ENCODE peak calls at places on chromosomes 7 and 10, in six cellular contexts. I, Y, K, Q, D and S are unnamed samples.

GRCh38 chr7:98903246-98903645 is 24.9 kb downstream of the TRRAP start:
- DNase-seq in Q (no peak), I (no peak), K (no peak), Y (no peak), D (no peak), S (no peak)

GRCh38 chr7:44348300-44348699 is 22.9 kb upstream of the CAMK2B start:
- DNase-seq in D (no peak), I (no peak), Y (no peak), Q (peak; percentile 47), K (peak; percentile 51), S (no peak)

GRCh38 chr7:34309116-34309515 is 348.9 kb upstream of the NPSR1 start:
- DNase-seq in Q (no peak), I (no peak), Y (no peak), D (no peak), K (no peak), S (no peak)

GRCh38 chr10:91590904-91591791 is 41.7 kb downstream of the PPP1R3C start:
- DNase-seq in K (peak; percentile 78), I (peak; percentile 46), Y (no peak), D (no peak), Q (peak; percentile 91), S (no peak)

GRCh38 chr7:100407285-100408180 is 21.0 kb downstream of the ZCWPW1 start:
- DNase-seq in I (no peak), Y (no peak), D (no peak), K (peak; percentile 84), Q (peak; percentile 72), S (no peak)

GRCh38 chr7:155391414-155391813 is 66.5 kb upstream of the EN2 start:
- DNase-seq in K (no peak), I (no peak), D (no peak), Q (no peak), Y (no peak), S (no peak)

GRCh38 chr10:89301231-89301630 is 615 bp upstream of the IFIT2 start:
- DNase-seq in I (no peak), K (peak; percentile 66), D (no peak), Y (no peak), Q (peak; percentile 13), S (no peak)

GRCh38 chr7:2876031-2876862 is 32.1 kb upstream of the GNA12 start:
- DNase-seq in I (peak; percentile 37), K (peak; percentile 38), Q (peak; percentile 26), Y (no peak), D (no peak), S (no peak)

GRCh38 chr7:137994091-137994688 is 7.7 kb downstream of the CREB3L2 start:
- DNase-seq in Q (no peak), I (no peak), K (peak; percentile 50), Y (no peak), D (no peak), S (no peak)

GRCh38 chr7:13988011-13988410 is 1.5 kb downstream of the ETV1 start:
- DNase-seq in K (peak; percentile 81), Q (no peak), I (no peak), D (no peak), Y (no peak), S (no peak)

GRCh38 chr7:106679153-106679931 is 18.4 kb upstream of the CCDC71L start:
- DNase-seq in Q (peak; percentile 53), D (no peak), K (peak; percentile 81), Y (no peak), I (no peak), S (no peak)

GRCh38 chr10:11610855-11611247 is 599 bp downstream of the USP6NL start:
- DNase-seq in D (no peak), Y (peak; percentile 68), K (peak; percentile 63), Q (peak; percentile 40), I (peak; percentile 72), S (no peak)

GRCh38 chr10:95655571-95656290 is 780 bp downstream of the ALDH18A1 start:
- DNase-seq in Q (peak; percentile 26), I (no peak), D (no peak), K (peak; percentile 35), Y (no peak), S (no peak)

GRCh38 chr7:22066484-22066883 is 120.8 kb upstream of the CDCA7L start:
- DNase-seq in D (no peak), I (no peak), K (no peak), Y (no peak), Q (no peak), S (no peak)

GRCh38 chr7:30224511-30225031 is 59.8 kb upstream of the ZNRF2 start:
- DNase-seq in I (no peak), K (peak; percentile 86), Y (no peak), Q (no peak), D (no peak), S (no peak)

GRCh38 chr7:21942955-21943354 is 2.7 kb downstream of the CDCA7L start:
- DNase-seq in Y (no peak), D (no peak), I (no peak), Q (no peak), K (no peak), S (no peak)

GRCh38 chr7:95723583-95724180 is 48.7 kb upstream of the DYNC1I1 start:
- DNase-seq in I (no peak), K (peak; percentile 63), Q (peak; percentile 65), D (no peak), Y (no peak), S (no peak)

GRCh38 chr10:125955766-125956165 is 59.4 kb downstream of the FANK1 start:
- DNase-seq in I (no peak), Q (no peak), Y (no peak), K (no peak), D (no peak), S (no peak)

GRCh38 chr7:91772100-91772794 is 108.3 kb downstream of the MTERF1 start:
- DNase-seq in K (peak; percentile 51), D (no peak), I (peak; percentile 25), Y (no peak), Q (no peak), S (no peak)

GRCh38 chr7:44647981-44648714 is 41.7 kb downstream of the OGDH start:
- DNase-seq in D (no peak), K (no peak), Q (no peak), I (no peak), Y (no peak), S (no peak)

GRCh38 chr10:73998623-73999622 is 1.0 kb downstream of the VCL start:
- DNase-seq in D (no peak), K (peak; percentile 75), I (peak; percentile 80), Q (peak; percentile 74), Y (peak; percentile 73), S (peak; percentile 57)

GRCh38 chr7:100048680-100049079 is 894 bp upstream of the ZSCAN21 start:
- DNase-seq in D (no peak), I (no peak), Q (no peak), K (no peak), Y (no peak), S (no peak)

GRCh38 chr7:113268757-113269156 is 150.4 kb upstream of the SMIM30 start:
- DNase-seq in Y (no peak), I (no peak), Q (no peak), D (no peak), K (peak; percentile 24), S (no peak)

GRCh38 chr7:30559566-30559965 is 35.1 kb upstream of the GARS1 start:
- DNase-seq in K (peak; percentile 25), I (no peak), Q (no peak), D (no peak), Y (no peak), S (no peak)

GRCh38 chr7:39621784-39622411 is 1.5 kb upstream of the RALA start:
- DNase-seq in K (no peak), I (no peak), D (no peak), Y (no peak), Q (no peak), S (no peak)
- TF ChIP-seq CTCF in K (no peak), I (no peak), D (no peak), Y (no peak), Q (no peak), S (no peak)

GRCh38 chr7:141551773-141552162 is 558 bp downstream of the AGK start:
- DNase-seq in Q (no peak), Y (no peak), I (no peak), D (no peak), K (peak; percentile 10), S (no peak)

GRCh38 chr7:141550694-141551079 is 523 bp upstream of the AGK start:
- DNase-seq in Y (peak; percentile 47), D (no peak), I (peak; percentile 30), Q (peak; percentile 7), K (no peak), S (no peak)

GRCh38 chr7:141551080-141551772 is at the start of gene AGK:
- DNase-seq in I (peak; percentile 83), D (no peak), Y (peak; percentile 86), Q (peak; percentile 81), K (peak; percentile 86), S (no peak)

GRCh38 chr7:141544831-141545230 is 6.4 kb upstream of the AGK start:
- DNase-seq in I (no peak), K (no peak), Q (no peak), D (no peak), Y (no peak), S (no peak)

GRCh38 chr7:141549582-141549981 is 1.6 kb upstream of the AGK start:
- DNase-seq in D (no peak), K (no peak), Y (no peak), I (no peak), Q (no peak), S (no peak)
- H3K4me1 ChIP-seq in D (peaks cover 11% of the 10 kb centered on the region), K (peaks cover 5% of the 10 kb centered on the region), Y (peaks cover 6% of the 10 kb centered on the region), I (peaks cover 3% of the 10 kb centered on the region), Q (peaks cover 14% of the 10 kb centered on the region), S (peaks cover 17% of the 10 kb centered on the region)

GRCh38 chr10:7818295-7819125 is at the start of gene TAF3:
- DNase-seq in I (peak; percentile 97), D (peak; percentile 18), Y (peak; percentile 96), K (peak; percentile 89), Q (peak; percentile 88), S (peak; percentile 52)
- TF ChIP-seq CTCF in I (no peak), D (no peak), Y (no peak), K (no peak), Q (no peak), S (no peak)

GRCh38 chr10:72587568-72587967 is 38.3 kb downstream of the MICU1 start:
- DNase-seq in D (no peak), K (no peak), Y (no peak), I (no peak), Q (no peak), S (no peak)
- H3K4me1 ChIP-seq in D (no peaks in the 10 kb centered on the region), K (no peaks in the 10 kb centered on the region), Y (no peaks in the 10 kb centered on the region), I (no peaks in the 10 kb centered on the region), Q (no peaks in the 10 kb centered on the region), S (no peaks in the 10 kb centered on the region)